ENCODE peak calls at places on chromosome 16, in eight cellular contexts. S is CD4-positive, alpha-beta T cell; E is HFF-Myc; L is CD8-positive, alpha-beta T cell; W is Peyer's patch; Z is GM20000; F is left lung; N is type B pancreatic cell. B is an unnamed sample.
A peak's percentile ranks its signal among the peaks of the same experiment; 100 is the strongest.

GRCh38 chr16:58236231-58236690 is 38.4 kb upstream of the CSNK2A2 start:
- DNase-seq in S (peak; percentile 41), E (peak; percentile 20), L (peak; percentile 10), W (peak; percentile 68), Z (peak; percentile 72), F (no peak), N (peak; percentile 72), B (peak; percentile 25)

GRCh38 chr16:84279871-84280270 is 14.8 kb upstream of the WFDC1 start:
- DNase-seq in S (no peak), E (no peak), L (no peak), W (no peak), Z (no peak), F (no peak), N (no peak), B (no peak)

GRCh38 chr16:627458-628239 is 3.1 kb upstream of the WFIKKN1 start:
- DNase-seq in S (no peak), E (no peak), L (no peak), W (no peak), Z (no peak), F (peak; percentile 90), N (no peak), B (no peak)

GRCh38 chr16:54633943-54634362 is 296.7 kb upstream of the IRX5 start:
- DNase-seq in S (no peak), E (no peak), L (no peak), W (no peak), Z (no peak), F (no peak), N (no peak), B (no peak)

GRCh38 chr16:50697881-50698767 is 4.7 kb downstream of the NOD2 start:
- DNase-seq in S (no peak), E (no peak), L (no peak), W (no peak), Z (peak; percentile 74), F (no peak), N (no peak), B (peak; percentile 34)

GRCh38 chr16:17171250-17172143 is 299.3 kb downstream of the XYLT1 start:
- DNase-seq in S (no peak), E (no peak), L (no peak), W (no peak), Z (no peak), F (no peak), N (no peak), B (no peak)

GRCh38 chr16:70396209-70396904 is 42.5 kb downstream of the ST3GAL2 start:
- DNase-seq in S (no peak), E (peak; percentile 45), L (no peak), W (peak; percentile 66), Z (no peak), F (no peak), N (no peak), B (no peak)

GRCh38 chr16:83887088-83887487 is 11.8 kb upstream of the MLYCD start:
- DNase-seq in S (no peak), E (no peak), L (no peak), W (no peak), Z (no peak), F (no peak), N (no peak), B (no peak)

GRCh38 chr16:4330277-4330882 is 14.5 kb downstream of the GLIS2 start:
- DNase-seq in S (peak; percentile 62), E (no peak), L (peak; percentile 49), W (peak; percentile 89), Z (peak; percentile 92), F (peak; percentile 96), N (no peak), B (peak; percentile 75)

GRCh38 chr16:30382398-30383015 is at the start of gene SEPTIN1:
- DNase-seq in S (peak; percentile 66), E (no peak), L (peak; percentile 54), W (no peak), Z (peak; percentile 76), F (no peak), N (no peak), B (peak; percentile 70)

GRCh38 chr16:2468142-2468724 is 2.9 kb upstream of the NTN3 start:
- DNase-seq in S (no peak), E (no peak), L (no peak), W (no peak), Z (peak; percentile 77), F (no peak), N (no peak), B (no peak)

GRCh38 chr16:3106205-3106928 is 6.0 kb upstream of the ZNF205 start:
- DNase-seq in S (peak; percentile 83), E (no peak), L (peak; percentile 79), W (peak; percentile 97), Z (peak; percentile 99), F (peak; percentile 95), N (peak; percentile 95), B (peak; percentile 89)

GRCh38 chr16:17439580-17439979 is 31.2 kb downstream of the XYLT1 start:
- DNase-seq in S (no peak), E (no peak), L (no peak), W (no peak), Z (no peak), F (no peak), N (no peak), B (no peak)

DNA sequence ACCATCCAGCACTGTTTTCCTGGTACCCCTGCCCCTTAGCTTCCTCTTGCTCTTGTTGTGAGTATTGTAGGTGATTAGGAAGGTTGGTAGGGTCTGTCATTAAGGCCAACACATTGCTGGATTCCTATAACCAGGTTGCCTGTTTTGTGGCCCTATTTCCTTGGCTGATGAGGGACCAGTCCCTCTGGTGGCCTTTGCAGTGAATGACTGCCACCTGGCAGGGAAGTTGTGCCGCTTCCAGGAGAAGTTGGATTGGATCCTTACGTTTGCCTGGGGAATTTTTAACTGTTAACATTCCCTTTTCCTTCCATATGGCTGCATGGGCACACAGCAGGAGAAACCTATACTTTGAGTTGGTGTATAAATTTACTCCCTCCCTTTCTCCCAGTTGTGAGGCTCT is 32.4 kb downstream of the LCMT1 start:
- DNase-seq in S (no peak), E (no peak), L (no peak), W (no peak), Z (no peak), F (no peak), N (no peak), B (no peak)
- TF ChIP-seq CTCF in S (no peak), E (peak; percentile 43), L (no peak), W (no peak), Z (no peak), F (no peak), N (peak; percentile 54), B (no peak)

GRCh38 chr16:90022209-90023077 is 3.2 kb upstream of the DBNDD1 start:
- DNase-seq in S (peak; percentile 53), E (peak; percentile 53), L (peak; percentile 43), W (peak; percentile 94), Z (peak; percentile 97), F (peak; percentile 97), N (no peak), B (peak; percentile 77)
- TF ChIP-seq CTCF in S (no peak), E (no peak), L (no peak), W (no peak), Z (no peak), F (no peak), N (no peak), B (no peak)

GRCh38 chr16:8926827-8927226 is 36.9 kb downstream of the USP7 start:
- DNase-seq in S (no peak), E (no peak), L (no peak), W (peak; percentile 68), Z (no peak), F (no peak), N (no peak), B (no peak)
- TF ChIP-seq CTCF in S (no peak), E (no peak), L (no peak), W (no peak), Z (no peak), F (no peak), N (no peak), B (no peak)

GRCh38 chr16:76913046-76913445 is 277.9 kb upstream of the MON1B start:
- DNase-seq in S (no peak), E (no peak), L (no peak), W (no peak), Z (no peak), F (no peak), N (no peak), B (no peak)

GRCh38 chr16:76906552-76906951 is 284.4 kb upstream of the MON1B start:
- DNase-seq in S (no peak), E (no peak), L (no peak), W (no peak), Z (no peak), F (no peak), N (no peak), B (no peak)

DNA sequence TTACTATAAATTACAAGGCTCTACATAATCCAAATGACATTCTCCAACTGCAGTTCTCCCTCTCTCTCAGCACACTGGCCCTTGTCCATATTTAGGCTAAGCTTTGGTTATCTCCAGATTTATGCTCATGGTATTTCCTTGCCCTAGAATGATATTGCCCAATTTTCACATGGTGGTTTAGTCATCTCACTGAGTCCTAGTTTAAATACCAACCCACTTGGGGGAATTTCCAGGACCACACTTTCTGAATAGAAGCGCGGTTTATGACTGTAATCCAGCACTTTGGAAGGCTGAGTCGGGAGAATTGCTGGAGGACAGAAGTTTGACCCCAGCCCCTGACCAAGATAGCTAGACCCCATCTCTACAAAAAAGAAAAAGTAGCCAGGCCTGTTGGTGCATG is 280.1 kb upstream of the MON1B start:
- DNase-seq in S (no peak), E (no peak), L (no peak), W (no peak), Z (no peak), F (no peak), N (no peak), B (no peak)
- TF ChIP-seq CTCF in S (no peak), E (no peak), L (no peak), W (no peak), Z (no peak), F (no peak), N (no peak), B (no peak)

GRCh38 chr16:80974649-80975376 is 31.9 kb downstream of the CMC2 start:
- DNase-seq in S (no peak), E (no peak), L (no peak), W (no peak), Z (no peak), F (no peak), N (no peak), B (no peak)
- TF ChIP-seq CTCF in S (no peak), E (peak; percentile 16), L (peak; percentile 58), W (no peak), Z (no peak), F (peak; percentile 10), N (peak; percentile 69), B (peak; percentile 56)

GRCh38 chr16:66159987-66160386 is 206.5 kb upstream of the CDH5 start:
- DNase-seq in S (no peak), E (no peak), L (no peak), W (no peak), Z (no peak), F (no peak), N (no peak), B (no peak)
- TF ChIP-seq CTCF in S (no peak), E (no peak), L (no peak), W (no peak), Z (no peak), F (no peak), N (no peak), B (no peak)

B was measured in natural killer cell.